ENCODE peak calls at places on chromosomes 2 and 18, in ten cellular contexts. One of them, this sample, is unnamed.

GRCh38 chr18:26056291-26056690 is 34.1 kb downstream of the SS18 start:
- DNase-seq in HepG2: no peak
- DNase-seq in osteocyte: no peak
- DNase-seq in thyroid gland: no peak
- DNase-seq in CD4-positive, alpha-beta T cell: no peak
- DNase-seq in A549: no peak
- DNase-seq in endothelial cell: no peak
- DNase-seq in ovary: no peak
- DNase-seq in GM13977: no peak
- DNase-seq in IMR-90: peak
- DNase-seq in this sample: no peak

GRCh38 chr2:202542142-202542541 is 92.6 kb upstream of the FAM117B start:
- DNase-seq in ovary: no peak
- DNase-seq in GM13977: no peak
- DNase-seq in HepG2: no peak
- DNase-seq in A549: no peak
- DNase-seq in thyroid gland: no peak
- DNase-seq in IMR-90: no peak
- DNase-seq in CD4-positive, alpha-beta T cell: no peak
- DNase-seq in osteocyte: no peak
- DNase-seq in endothelial cell: no peak
- DNase-seq in this sample: no peak

GRCh38 chr2:73004889-73005596 is 66.5 kb downstream of the SFXN5 start:
- DNase-seq in osteocyte: no peak
- DNase-seq in thyroid gland: no peak
- DNase-seq in endothelial cell: no peak
- DNase-seq in ovary: no peak
- DNase-seq in A549: no peak
- DNase-seq in IMR-90: no peak
- DNase-seq in CD4-positive, alpha-beta T cell: no peak
- DNase-seq in GM13977: no peak
- DNase-seq in HepG2: no peak
- DNase-seq in this sample: no peak

GRCh38 chr2:24825883-24826800 is 32.9 kb downstream of the CENPO start:
- DNase-seq in CD4-positive, alpha-beta T cell: no peak
- DNase-seq in thyroid gland: peak
- DNase-seq in HepG2: no peak
- DNase-seq in endothelial cell: no peak
- DNase-seq in ovary: no peak
- DNase-seq in IMR-90: no peak
- DNase-seq in osteocyte: peak
- DNase-seq in GM13977: no peak
- DNase-seq in A549: no peak
- DNase-seq in this sample: no peak

GRCh38 chr2:176001281-176001902 is 675 bp downstream of the LNPK start:
- DNase-seq in IMR-90: peak
- DNase-seq in CD4-positive, alpha-beta T cell: peak
- DNase-seq in HepG2: peak
- DNase-seq in thyroid gland: peak
- DNase-seq in endothelial cell: peak
- DNase-seq in ovary: peak
- DNase-seq in A549: peak
- DNase-seq in osteocyte: no peak
- DNase-seq in GM13977: peak
- DNase-seq in this sample: no peak

GRCh38 chr2:71546777-71547281 is 93.5 kb downstream of the DYSF start:
- DNase-seq in endothelial cell: no peak
- DNase-seq in A549: no peak
- DNase-seq in ovary: no peak
- DNase-seq in HepG2: peak
- DNase-seq in IMR-90: no peak
- DNase-seq in thyroid gland: no peak
- DNase-seq in CD4-positive, alpha-beta T cell: no peak
- DNase-seq in osteocyte: no peak
- DNase-seq in GM13977: no peak
- DNase-seq in this sample: no peak

GRCh38 chr2:38461470-38461869 is 84.4 kb upstream of the ATL2 start:
- DNase-seq in thyroid gland: no peak
- DNase-seq in HepG2: no peak
- DNase-seq in endothelial cell: no peak
- DNase-seq in osteocyte: no peak
- DNase-seq in GM13977: no peak
- DNase-seq in ovary: no peak
- DNase-seq in A549: no peak
- DNase-seq in CD4-positive, alpha-beta T cell: no peak
- DNase-seq in IMR-90: no peak
- DNase-seq in this sample: no peak

GRCh38 chr2:17878222-17879136 is at the start of gene KCNS3:
- DNase-seq in HepG2: no peak
- DNase-seq in thyroid gland: peak
- DNase-seq in endothelial cell: peak
- DNase-seq in CD4-positive, alpha-beta T cell: no peak
- DNase-seq in IMR-90: peak
- DNase-seq in osteocyte: no peak
- DNase-seq in GM13977: peak
- DNase-seq in ovary: peak
- DNase-seq in A549: peak
- DNase-seq in this sample: peak

GRCh38 chr2:77008925-77009706 is 513.1 kb downstream of the LRRTM4 start:
- DNase-seq in endothelial cell: no peak
- DNase-seq in IMR-90: peak
- DNase-seq in CD4-positive, alpha-beta T cell: no peak
- DNase-seq in thyroid gland: no peak
- DNase-seq in A549: no peak
- DNase-seq in HepG2: no peak
- DNase-seq in GM13977: no peak
- DNase-seq in ovary: no peak
- DNase-seq in osteocyte: no peak
- DNase-seq in this sample: no peak

GRCh38 chr2:182548031-182548950 is 121.5 kb upstream of the PDE1A start:
- DNase-seq in osteocyte: no peak
- DNase-seq in ovary: no peak
- DNase-seq in GM13977: no peak
- DNase-seq in endothelial cell: no peak
- DNase-seq in HepG2: no peak
- DNase-seq in IMR-90: peak
- DNase-seq in A549: no peak
- DNase-seq in thyroid gland: no peak
- DNase-seq in CD4-positive, alpha-beta T cell: no peak
- DNase-seq in this sample: no peak

GRCh38 chr2:54967759-54968365 is 82.4 kb downstream of the RTN4 start:
- DNase-seq in CD4-positive, alpha-beta T cell: no peak
- DNase-seq in IMR-90: no peak
- DNase-seq in thyroid gland: no peak
- DNase-seq in A549: no peak
- DNase-seq in HepG2: no peak
- DNase-seq in ovary: no peak
- DNase-seq in osteocyte: no peak
- DNase-seq in endothelial cell: no peak
- DNase-seq in GM13977: no peak
- DNase-seq in this sample: no peak

GRCh38 chr2:109204412-109204811 is 75.4 kb downstream of the SH3RF3 start:
- DNase-seq in CD4-positive, alpha-beta T cell: no peak
- DNase-seq in GM13977: no peak
- DNase-seq in thyroid gland: no peak
- DNase-seq in ovary: no peak
- DNase-seq in HepG2: no peak
- DNase-seq in endothelial cell: no peak
- DNase-seq in A549: no peak
- DNase-seq in IMR-90: no peak
- DNase-seq in osteocyte: no peak
- DNase-seq in this sample: no peak
- TF ChIP-seq CTCF in CD4-positive, alpha-beta T cell: no peak
- TF ChIP-seq CTCF in GM13977: no peak
- TF ChIP-seq CTCF in thyroid gland: no peak
- TF ChIP-seq CTCF in ovary: no peak
- TF ChIP-seq CTCF in HepG2: no peak
- TF ChIP-seq CTCF in endothelial cell: no peak
- TF ChIP-seq CTCF in A549: no peak
- TF ChIP-seq CTCF in IMR-90: no peak
- TF ChIP-seq CTCF in osteocyte: no peak
- TF ChIP-seq CTCF in this sample: no peak

DNA sequence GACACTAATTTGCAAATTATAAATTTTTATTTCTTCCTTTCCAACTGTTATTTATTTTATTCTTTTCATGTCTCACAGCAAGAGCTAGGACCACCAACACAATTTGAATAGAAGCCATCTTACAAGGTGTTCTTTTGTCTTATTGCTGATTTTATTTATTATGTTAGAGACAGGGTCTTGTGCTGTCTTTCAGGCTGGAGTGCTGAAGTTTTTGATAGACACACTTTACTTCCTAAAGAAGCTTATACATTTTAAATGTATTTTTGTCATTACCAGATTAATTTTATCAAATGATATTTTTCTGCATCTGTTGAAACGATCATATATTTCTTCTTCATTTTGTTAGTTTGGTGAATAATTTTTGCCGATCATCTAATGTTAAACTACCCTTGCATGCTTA is 130.3 kb upstream of the BCL2L11 start:
- DNase-seq in ovary: no peak
- DNase-seq in CD4-positive, alpha-beta T cell: no peak
- DNase-seq in osteocyte: no peak
- DNase-seq in GM13977: no peak
- DNase-seq in HepG2: no peak
- DNase-seq in thyroid gland: no peak
- DNase-seq in IMR-90: no peak
- DNase-seq in A549: no peak
- DNase-seq in endothelial cell: no peak
- DNase-seq in this sample: no peak
- TF ChIP-seq CTCF in ovary: no peak
- TF ChIP-seq CTCF in CD4-positive, alpha-beta T cell: no peak
- TF ChIP-seq CTCF in osteocyte: no peak
- TF ChIP-seq CTCF in GM13977: no peak
- TF ChIP-seq CTCF in HepG2: no peak
- TF ChIP-seq CTCF in thyroid gland: no peak
- TF ChIP-seq CTCF in IMR-90: no peak
- TF ChIP-seq CTCF in A549: no peak
- TF ChIP-seq CTCF in endothelial cell: no peak
- TF ChIP-seq CTCF in this sample: no peak

DNA sequence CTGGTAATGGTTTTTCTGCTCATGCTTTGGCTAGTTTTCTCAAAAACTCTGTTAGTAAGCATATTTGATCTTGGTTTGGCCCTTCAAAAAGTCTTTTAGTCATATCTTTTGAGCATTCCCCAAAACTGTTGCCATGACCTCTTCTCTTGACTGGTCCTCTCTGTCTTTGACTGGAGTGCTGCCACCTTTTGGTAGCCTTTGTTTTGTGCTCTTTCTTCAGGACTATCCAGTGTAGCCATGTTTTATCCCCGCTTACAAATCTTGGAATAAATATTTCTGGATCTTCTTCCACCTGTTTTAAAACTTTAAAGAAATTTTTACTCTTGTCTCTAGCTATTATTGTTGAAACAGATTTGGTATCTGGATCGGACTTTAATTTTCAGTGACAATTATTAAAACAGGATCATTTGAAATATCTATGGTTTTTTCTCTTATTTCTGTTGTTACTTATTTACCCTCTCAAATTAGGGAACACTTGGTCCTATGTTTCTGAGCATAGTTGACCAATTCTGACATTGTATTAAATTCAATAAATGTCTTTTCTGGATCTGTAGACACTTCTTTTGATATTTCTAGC is 965 bp upstream of the ELOA2 start:
- DNase-seq in ovary: no peak
- DNase-seq in HepG2: peak
- DNase-seq in A549: peak
- DNase-seq in IMR-90: peak
- DNase-seq in GM13977: peak
- DNase-seq in endothelial cell: peak
- DNase-seq in thyroid gland: no peak
- DNase-seq in osteocyte: no peak
- DNase-seq in CD4-positive, alpha-beta T cell: no peak
- DNase-seq in this sample: no peak
- TF ChIP-seq CTCF in ovary: no peak
- TF ChIP-seq CTCF in HepG2: peak
- TF ChIP-seq CTCF in A549: peak
- TF ChIP-seq CTCF in IMR-90: peak
- TF ChIP-seq CTCF in GM13977: peak
- TF ChIP-seq CTCF in endothelial cell: peak
- TF ChIP-seq CTCF in thyroid gland: no peak
- TF ChIP-seq CTCF in osteocyte: peak
- TF ChIP-seq CTCF in CD4-positive, alpha-beta T cell: no peak
- TF ChIP-seq CTCF in this sample: no peak

GRCh38 chr2:228689049-228689448 is 507.6 kb upstream of the SPHKAP start:
- DNase-seq in ovary: no peak
- DNase-seq in osteocyte: no peak
- DNase-seq in CD4-positive, alpha-beta T cell: no peak
- DNase-seq in IMR-90: no peak
- DNase-seq in A549: no peak
- DNase-seq in GM13977: no peak
- DNase-seq in endothelial cell: peak
- DNase-seq in HepG2: no peak
- DNase-seq in thyroid gland: no peak
- DNase-seq in this sample: no peak
- TF ChIP-seq CTCF in ovary: no peak
- TF ChIP-seq CTCF in osteocyte: peak
- TF ChIP-seq CTCF in CD4-positive, alpha-beta T cell: no peak
- TF ChIP-seq CTCF in IMR-90: no peak
- TF ChIP-seq CTCF in A549: no peak
- TF ChIP-seq CTCF in GM13977: no peak
- TF ChIP-seq CTCF in endothelial cell: peak
- TF ChIP-seq CTCF in HepG2: peak
- TF ChIP-seq CTCF in thyroid gland: no peak
- TF ChIP-seq CTCF in this sample: peak

GRCh38 chr2:66445076-66445724 is 10.3 kb downstream of the MEIS1 start:
- DNase-seq in ovary: peak
- DNase-seq in CD4-positive, alpha-beta T cell: no peak
- DNase-seq in IMR-90: no peak
- DNase-seq in A549: no peak
- DNase-seq in thyroid gland: no peak
- DNase-seq in endothelial cell: peak
- DNase-seq in HepG2: no peak
- DNase-seq in osteocyte: no peak
- DNase-seq in GM13977: no peak
- DNase-seq in this sample: no peak
- TF ChIP-seq CTCF in ovary: no peak
- TF ChIP-seq CTCF in CD4-positive, alpha-beta T cell: no peak
- TF ChIP-seq CTCF in IMR-90: peak
- TF ChIP-seq CTCF in A549: no peak
- TF ChIP-seq CTCF in thyroid gland: no peak
- TF ChIP-seq CTCF in endothelial cell: peak
- TF ChIP-seq CTCF in HepG2: no peak
- TF ChIP-seq CTCF in osteocyte: no peak
- TF ChIP-seq CTCF in GM13977: no peak
- TF ChIP-seq CTCF in this sample: peak

GRCh38 chr2:129936334-129936934 is 43.0 kb upstream of the RAB6C start:
- DNase-seq in ovary: no peak
- DNase-seq in HepG2: peak
- DNase-seq in GM13977: peak
- DNase-seq in A549: no peak
- DNase-seq in CD4-positive, alpha-beta T cell: no peak
- DNase-seq in thyroid gland: peak
- DNase-seq in osteocyte: no peak
- DNase-seq in endothelial cell: peak
- DNase-seq in IMR-90: no peak
- DNase-seq in this sample: no peak
- TF ChIP-seq CTCF in ovary: no peak
- TF ChIP-seq CTCF in HepG2: peak
- TF ChIP-seq CTCF in GM13977: peak
- TF ChIP-seq CTCF in A549: no peak
- TF ChIP-seq CTCF in CD4-positive, alpha-beta T cell: no peak
- TF ChIP-seq CTCF in thyroid gland: peak
- TF ChIP-seq CTCF in osteocyte: peak
- TF ChIP-seq CTCF in endothelial cell: peak
- TF ChIP-seq CTCF in IMR-90: no peak
- TF ChIP-seq CTCF in this sample: peak